ENCODE peak calls at places on chromosomes 11 and 22, in four cellular contexts. One of them, this sample, is unnamed.

GRCh38 chr11:20031155-20032001 is 128.9 kb downstream of the DBX1 start:
- DNase-seq in activated gamma-delta T cell treated with anti-CD3 and anti-CD28 coated beads, Interleukin-2, amount 50 U/mL, for 16 hours: no peak
- DNase-seq in CD4-positive, alpha-beta memory T cell: no peak
- DNase-seq in HCEC 1CT: peak
- DNase-seq in this sample: peak

GRCh38 chr22:38935023-38935422 is 22.4 kb upstream of the APOBEC3A start:
- DNase-seq in activated gamma-delta T cell treated with anti-CD3 and anti-CD28 coated beads, Interleukin-2, amount 50 U/mL, for 16 hours: no peak
- DNase-seq in CD4-positive, alpha-beta memory T cell: no peak
- DNase-seq in HCEC 1CT: no peak
- DNase-seq in this sample: no peak

GRCh38 chr11:33315822-33316221 is 58.6 kb downstream of the HIPK3 start:
- DNase-seq in activated gamma-delta T cell treated with anti-CD3 and anti-CD28 coated beads, Interleukin-2, amount 50 U/mL, for 16 hours: no peak
- DNase-seq in CD4-positive, alpha-beta memory T cell: no peak
- DNase-seq in HCEC 1CT: peak
- DNase-seq in this sample: no peak

GRCh38 chr11:106121570-106122320 is 44.3 kb downstream of the AASDHPPT start:
- DNase-seq in activated gamma-delta T cell treated with anti-CD3 and anti-CD28 coated beads, Interleukin-2, amount 50 U/mL, for 16 hours: no peak
- DNase-seq in CD4-positive, alpha-beta memory T cell: no peak
- DNase-seq in HCEC 1CT: no peak
- DNase-seq in this sample: no peak

GRCh38 chr22:19520566-19521305 is 3.5 kb downstream of the CLDN5 start:
- DNase-seq in activated gamma-delta T cell treated with anti-CD3 and anti-CD28 coated beads, Interleukin-2, amount 50 U/mL, for 16 hours: no peak
- DNase-seq in CD4-positive, alpha-beta memory T cell: no peak
- DNase-seq in HCEC 1CT: no peak
- DNase-seq in this sample: no peak

GRCh38 chr11:9802291-9802861 is 138.5 kb downstream of the SWAP70 start:
- DNase-seq in activated gamma-delta T cell treated with anti-CD3 and anti-CD28 coated beads, Interleukin-2, amount 50 U/mL, for 16 hours: no peak
- DNase-seq in CD4-positive, alpha-beta memory T cell: no peak
- DNase-seq in HCEC 1CT: peak
- DNase-seq in this sample: no peak

GRCh38 chr11:77065878-77066228 is 918 bp upstream of the CAPN5 start:
- DNase-seq in activated gamma-delta T cell treated with anti-CD3 and anti-CD28 coated beads, Interleukin-2, amount 50 U/mL, for 16 hours: no peak
- DNase-seq in CD4-positive, alpha-beta memory T cell: no peak
- DNase-seq in HCEC 1CT: peak
- DNase-seq in this sample: no peak

GRCh38 chr11:64339754-64340408 is at the start of gene CCDC88B:
- DNase-seq in activated gamma-delta T cell treated with anti-CD3 and anti-CD28 coated beads, Interleukin-2, amount 50 U/mL, for 16 hours: peak
- DNase-seq in CD4-positive, alpha-beta memory T cell: peak
- DNase-seq in HCEC 1CT: no peak
- DNase-seq in this sample: no peak

This sample was measured in ACHN.